ENCODE peak calls at places on chromosome 9, in nine cellular contexts. One of them, this sample, is unnamed. For H3K27me3 and H3K9me3, the result is how much of the 10 kb centered on the place peaks cover.

GRCh38 chr9:131500377-131500776 is 2.3 kb upstream of the POMT1 start:
- DNase-seq in tibial artery: no peak
- DNase-seq in neuronal stem cell: no peak
- DNase-seq in adrenal gland: no peak
- DNase-seq in ovary: no peak
- DNase-seq in left lung: no peak
- DNase-seq in adipocyte: no peak
- DNase-seq in CD4-positive, alpha-beta memory T cell: peak
- DNase-seq in prostate gland: no peak
- DNase-seq in this sample: no peak

GRCh38 chr9:36008774-36009300 is 27.9 kb upstream of the RECK start:
- DNase-seq in tibial artery: peak
- DNase-seq in neuronal stem cell: peak
- DNase-seq in adrenal gland: peak
- DNase-seq in ovary: peak
- DNase-seq in left lung: peak
- DNase-seq in adipocyte: peak
- DNase-seq in CD4-positive, alpha-beta memory T cell: peak
- DNase-seq in prostate gland: peak
- DNase-seq in this sample: peak

GRCh38 chr9:135726138-135726853 is 24.3 kb downstream of the KCNT1 start:
- DNase-seq in tibial artery: no peak
- DNase-seq in neuronal stem cell: no peak
- DNase-seq in adrenal gland: no peak
- DNase-seq in ovary: no peak
- DNase-seq in left lung: no peak
- DNase-seq in adipocyte: no peak
- DNase-seq in CD4-positive, alpha-beta memory T cell: no peak
- DNase-seq in prostate gland: no peak
- DNase-seq in this sample: no peak

GRCh38 chr9:28502189-28502588 is 928.9 kb upstream of the C9orf72 start:
- DNase-seq in tibial artery: no peak
- DNase-seq in neuronal stem cell: no peak
- DNase-seq in adrenal gland: no peak
- DNase-seq in ovary: no peak
- DNase-seq in left lung: no peak
- DNase-seq in adipocyte: no peak
- DNase-seq in CD4-positive, alpha-beta memory T cell: no peak
- DNase-seq in prostate gland: no peak
- DNase-seq in this sample: no peak

GRCh38 chr9:38182321-38182720 is 113.3 kb upstream of the SHB start:
- DNase-seq in tibial artery: no peak
- DNase-seq in neuronal stem cell: no peak
- DNase-seq in adrenal gland: no peak
- DNase-seq in ovary: no peak
- DNase-seq in left lung: no peak
- DNase-seq in adipocyte: no peak
- DNase-seq in CD4-positive, alpha-beta memory T cell: no peak
- DNase-seq in prostate gland: no peak
- DNase-seq in this sample: no peak

GRCh38 chr9:95876595-95876994 is 1.1 kb downstream of the ERCC6L2 start:
- DNase-seq in tibial artery: no peak
- DNase-seq in neuronal stem cell: no peak
- DNase-seq in adrenal gland: no peak
- DNase-seq in ovary: no peak
- DNase-seq in left lung: no peak
- DNase-seq in adipocyte: peak
- DNase-seq in CD4-positive, alpha-beta memory T cell: no peak
- DNase-seq in prostate gland: no peak
- DNase-seq in this sample: no peak

GRCh38 chr9:114153761-114154596 is 1.4 kb upstream of the COL27A1 start:
- DNase-seq in tibial artery: no peak
- DNase-seq in neuronal stem cell: peak
- DNase-seq in adrenal gland: no peak
- DNase-seq in ovary: no peak
- DNase-seq in left lung: no peak
- DNase-seq in adipocyte: peak
- DNase-seq in CD4-positive, alpha-beta memory T cell: no peak
- DNase-seq in prostate gland: peak
- DNase-seq in this sample: peak

GRCh38 chr9:106177216-106177615 is 482.9 kb downstream of the TMEM38B start:
- DNase-seq in tibial artery: no peak
- DNase-seq in neuronal stem cell: no peak
- DNase-seq in adrenal gland: no peak
- DNase-seq in ovary: no peak
- DNase-seq in left lung: no peak
- DNase-seq in adipocyte: no peak
- DNase-seq in CD4-positive, alpha-beta memory T cell: no peak
- DNase-seq in prostate gland: no peak
- DNase-seq in this sample: no peak

GRCh38 chr9:16986441-16987387 is 116.2 kb upstream of the BNC2 start:
- DNase-seq in tibial artery: no peak
- DNase-seq in neuronal stem cell: no peak
- DNase-seq in adrenal gland: no peak
- DNase-seq in ovary: no peak
- DNase-seq in left lung: no peak
- DNase-seq in adipocyte: peak
- DNase-seq in CD4-positive, alpha-beta memory T cell: no peak
- DNase-seq in prostate gland: no peak
- DNase-seq in this sample: no peak

GRCh38 chr9:124214116-124214515 is 43.6 kb upstream of the NEK6 start:
- DNase-seq in tibial artery: no peak
- DNase-seq in neuronal stem cell: no peak
- DNase-seq in adrenal gland: no peak
- DNase-seq in ovary: no peak
- DNase-seq in left lung: peak
- DNase-seq in adipocyte: no peak
- DNase-seq in CD4-positive, alpha-beta memory T cell: no peak
- DNase-seq in prostate gland: no peak
- DNase-seq in this sample: no peak

GRCh38 chr9:106035810-106036209 is 341.5 kb downstream of the TMEM38B start:
- DNase-seq in tibial artery: no peak
- DNase-seq in neuronal stem cell: no peak
- DNase-seq in adrenal gland: no peak
- DNase-seq in ovary: no peak
- DNase-seq in left lung: no peak
- DNase-seq in adipocyte: no peak
- DNase-seq in CD4-positive, alpha-beta memory T cell: no peak
- DNase-seq in prostate gland: no peak
- DNase-seq in this sample: no peak

GRCh38 chr9:88949425-88949824 is 41.8 kb upstream of the S1PR3 start:
- DNase-seq in tibial artery: no peak
- DNase-seq in neuronal stem cell: no peak
- DNase-seq in adrenal gland: peak
- DNase-seq in ovary: peak
- DNase-seq in left lung: no peak
- DNase-seq in adipocyte: peak
- DNase-seq in CD4-positive, alpha-beta memory T cell: no peak
- DNase-seq in prostate gland: no peak
- DNase-seq in this sample: no peak

GRCh38 chr9:134408389-134408788 is 82.1 kb downstream of the RXRA start:
- DNase-seq in tibial artery: no peak
- DNase-seq in neuronal stem cell: no peak
- DNase-seq in adrenal gland: peak
- DNase-seq in ovary: no peak
- DNase-seq in left lung: no peak
- DNase-seq in adipocyte: no peak
- DNase-seq in CD4-positive, alpha-beta memory T cell: no peak
- DNase-seq in prostate gland: no peak
- DNase-seq in this sample: no peak

GRCh38 chr9:21102311-21102710 is 24.6 kb upstream of the IFNB1 start:
- DNase-seq in tibial artery: no peak
- DNase-seq in neuronal stem cell: no peak
- DNase-seq in adrenal gland: no peak
- DNase-seq in ovary: no peak
- DNase-seq in left lung: no peak
- DNase-seq in adipocyte: peak
- DNase-seq in CD4-positive, alpha-beta memory T cell: no peak
- DNase-seq in prostate gland: no peak
- DNase-seq in this sample: no peak

GRCh38 chr9:107312651-107313050 is 29.6 kb downstream of the RAD23B start:
- DNase-seq in tibial artery: no peak
- DNase-seq in neuronal stem cell: no peak
- DNase-seq in adrenal gland: no peak
- DNase-seq in ovary: no peak
- DNase-seq in left lung: no peak
- DNase-seq in adipocyte: peak
- DNase-seq in CD4-positive, alpha-beta memory T cell: no peak
- DNase-seq in prostate gland: no peak
- DNase-seq in this sample: no peak

GRCh38 chr9:70324963-70325362 is 66.2 kb downstream of the SMC5 start:
- DNase-seq in tibial artery: no peak
- DNase-seq in neuronal stem cell: no peak
- DNase-seq in adrenal gland: no peak
- DNase-seq in ovary: no peak
- DNase-seq in left lung: no peak
- DNase-seq in adipocyte: peak
- DNase-seq in CD4-positive, alpha-beta memory T cell: no peak
- DNase-seq in prostate gland: no peak
- DNase-seq in this sample: no peak

GRCh38 chr9:4114569-4115505 is 185.0 kb downstream of the GLIS3 start:
- DNase-seq in tibial artery: no peak
- DNase-seq in neuronal stem cell: no peak
- DNase-seq in adrenal gland: no peak
- DNase-seq in ovary: no peak
- DNase-seq in left lung: no peak
- DNase-seq in adipocyte: peak
- DNase-seq in CD4-positive, alpha-beta memory T cell: no peak
- DNase-seq in prostate gland: no peak
- DNase-seq in this sample: no peak

GRCh38 chr9:126518763-126519162 is 95.0 kb upstream of the LMX1B start:
- DNase-seq in tibial artery: no peak
- DNase-seq in neuronal stem cell: no peak
- DNase-seq in adrenal gland: no peak
- DNase-seq in ovary: no peak
- DNase-seq in left lung: no peak
- DNase-seq in adipocyte: no peak
- DNase-seq in CD4-positive, alpha-beta memory T cell: no peak
- DNase-seq in prostate gland: no peak
- DNase-seq in this sample: no peak

GRCh38 chr9:111914749-111915424 is 18.3 kb downstream of the UGCG start:
- DNase-seq in tibial artery: no peak
- DNase-seq in neuronal stem cell: no peak
- DNase-seq in adrenal gland: no peak
- DNase-seq in ovary: no peak
- DNase-seq in left lung: no peak
- DNase-seq in adipocyte: peak
- DNase-seq in CD4-positive, alpha-beta memory T cell: no peak
- DNase-seq in prostate gland: no peak
- DNase-seq in this sample: no peak

GRCh38 chr9:80059979-80060378 is 488.2 kb downstream of the TLE4 start:
- DNase-seq in tibial artery: no peak
- DNase-seq in neuronal stem cell: no peak
- DNase-seq in adrenal gland: no peak
- DNase-seq in ovary: no peak
- DNase-seq in left lung: no peak
- DNase-seq in adipocyte: no peak
- DNase-seq in CD4-positive, alpha-beta memory T cell: no peak
- DNase-seq in prostate gland: no peak
- DNase-seq in this sample: no peak
- H3K4me3 ChIP-seq in tibial artery: no peak
- H3K4me3 ChIP-seq in neuronal stem cell: no peak
- H3K4me3 ChIP-seq in adrenal gland: no peak
- H3K4me3 ChIP-seq in ovary: no peak
- H3K4me3 ChIP-seq in left lung: no peak
- H3K4me3 ChIP-seq in adipocyte: no peak
- H3K4me3 ChIP-seq in CD4-positive, alpha-beta memory T cell: no peak
- H3K4me3 ChIP-seq in prostate gland: no peak
- H3K4me3 ChIP-seq in this sample: no peak

GRCh38 chr9:87227456-87227855 is 270.2 kb upstream of the DAPK1 start:
- DNase-seq in tibial artery: no peak
- DNase-seq in neuronal stem cell: no peak
- DNase-seq in adrenal gland: no peak
- DNase-seq in ovary: no peak
- DNase-seq in left lung: no peak
- DNase-seq in adipocyte: no peak
- DNase-seq in CD4-positive, alpha-beta memory T cell: no peak
- DNase-seq in prostate gland: no peak
- DNase-seq in this sample: no peak

GRCh38 chr9:87223397-87224246 is 274.0 kb upstream of the DAPK1 start:
- DNase-seq in tibial artery: no peak
- DNase-seq in neuronal stem cell: no peak
- DNase-seq in adrenal gland: no peak
- DNase-seq in ovary: no peak
- DNase-seq in left lung: no peak
- DNase-seq in adipocyte: no peak
- DNase-seq in CD4-positive, alpha-beta memory T cell: no peak
- DNase-seq in prostate gland: peak
- DNase-seq in this sample: no peak

GRCh38 chr9:87229127-87229526 is 268.5 kb upstream of the DAPK1 start:
- DNase-seq in tibial artery: no peak
- DNase-seq in neuronal stem cell: no peak
- DNase-seq in adrenal gland: no peak
- DNase-seq in ovary: no peak
- DNase-seq in left lung: no peak
- DNase-seq in adipocyte: no peak
- DNase-seq in CD4-positive, alpha-beta memory T cell: no peak
- DNase-seq in prostate gland: no peak
- DNase-seq in this sample: no peak

DNA sequence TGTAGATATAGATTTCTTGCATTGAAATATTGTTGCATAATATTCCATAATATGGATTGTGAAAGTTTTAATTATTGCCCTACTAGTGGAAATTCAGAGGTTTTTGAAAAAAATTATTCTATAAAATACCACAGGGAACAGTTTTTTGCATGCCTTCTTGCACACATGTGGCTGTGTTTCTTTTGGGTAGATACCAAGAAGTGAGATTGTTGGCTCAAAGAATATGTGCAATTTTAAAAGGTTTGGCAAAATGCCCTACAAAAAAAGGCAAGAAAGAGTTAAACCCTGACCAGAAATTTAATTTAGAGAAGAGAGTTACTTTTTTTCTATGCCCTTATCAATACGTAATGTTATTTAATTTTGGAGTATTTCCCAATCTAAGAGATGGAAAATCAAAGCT is 270.8 kb upstream of the DAPK1 start:
- DNase-seq in tibial artery: no peak
- DNase-seq in neuronal stem cell: no peak
- DNase-seq in adrenal gland: no peak
- DNase-seq in ovary: no peak
- DNase-seq in left lung: no peak
- DNase-seq in adipocyte: no peak
- DNase-seq in CD4-positive, alpha-beta memory T cell: no peak
- DNase-seq in prostate gland: no peak
- DNase-seq in this sample: no peak
- H3K27me3 ChIP-seq in tibial artery: under half
- H3K27me3 ChIP-seq in neuronal stem cell: under half
- H3K27me3 ChIP-seq in adrenal gland: under half
- H3K27me3 ChIP-seq in ovary: under half
- H3K27me3 ChIP-seq in left lung: under half
- H3K27me3 ChIP-seq in adipocyte: under half
- H3K27me3 ChIP-seq in CD4-positive, alpha-beta memory T cell: under half
- H3K27me3 ChIP-seq in prostate gland: under half
- H3K27me3 ChIP-seq in this sample: under half

GRCh38 chr9:132955123-132955522 is 10.7 kb upstream of the TSC1 start:
- DNase-seq in tibial artery: no peak
- DNase-seq in neuronal stem cell: no peak
- DNase-seq in adrenal gland: no peak
- DNase-seq in ovary: no peak
- DNase-seq in left lung: no peak
- DNase-seq in adipocyte: no peak
- DNase-seq in CD4-positive, alpha-beta memory T cell: no peak
- DNase-seq in prostate gland: no peak
- DNase-seq in this sample: no peak
- H3K9me3 ChIP-seq in tibial artery: under half
- H3K9me3 ChIP-seq in neuronal stem cell: under half
- H3K9me3 ChIP-seq in adrenal gland: under half
- H3K9me3 ChIP-seq in ovary: under half
- H3K9me3 ChIP-seq in left lung: under half
- H3K9me3 ChIP-seq in adipocyte: under half
- H3K9me3 ChIP-seq in CD4-positive, alpha-beta memory T cell: under half
- H3K9me3 ChIP-seq in prostate gland: under half
- H3K9me3 ChIP-seq in this sample: under half

GRCh38 chr9:133349965-133350624 is 2.1 kb downstream of the RPL7A start:
- DNase-seq in tibial artery: no peak
- DNase-seq in neuronal stem cell: no peak
- DNase-seq in adrenal gland: no peak
- DNase-seq in ovary: no peak
- DNase-seq in left lung: no peak
- DNase-seq in adipocyte: no peak
- DNase-seq in CD4-positive, alpha-beta memory T cell: no peak
- DNase-seq in prostate gland: no peak
- DNase-seq in this sample: no peak
- H3K4me3 ChIP-seq in tibial artery: no peak
- H3K4me3 ChIP-seq in neuronal stem cell: peak
- H3K4me3 ChIP-seq in adrenal gland: no peak
- H3K4me3 ChIP-seq in ovary: no peak
- H3K4me3 ChIP-seq in left lung: no peak
- H3K4me3 ChIP-seq in adipocyte: peak
- H3K4me3 ChIP-seq in CD4-positive, alpha-beta memory T cell: no peak
- H3K4me3 ChIP-seq in prostate gland: no peak
- H3K4me3 ChIP-seq in this sample: peak